ENCODE peak calls at places on chromosomes 12 and 14, in six cellular contexts. Q is pancreas, L is fibroblast of lung, J is hepatocyte, O is body of pancreas, Z is H1. N is an unnamed sample. For H3K27me3, the result is how much of the 10 kb centered on the place peaks cover.

GRCh38 chr14:55303646-55304277 is 32.5 kb downstream of the FBXO34 start:
- DNase-seq in Q (no peak), L (no peak), J (no peak), O (no peak), Z (no peak), N (no peak)

GRCh38 chr12:97308576-97309198 is 153.9 kb upstream of the RMST start:
- DNase-seq in Q (no peak), L (peak), J (peak), O (no peak), Z (no peak), N (no peak)

GRCh38 chr14:80116157-80116556 is 95.1 kb downstream of the DIO2 start:
- DNase-seq in Q (no peak), L (no peak), J (no peak), O (no peak), Z (no peak), N (no peak)

GRCh38 chr12:31369712-31370521 is 44.0 kb upstream of the SINHCAF start:
- DNase-seq in Q (no peak), L (peak), J (peak), O (peak), Z (no peak), N (no peak)

GRCh38 chr12:62983594-62983993 is 48.6 kb upstream of the PPM1H start:
- DNase-seq in Q (no peak), L (no peak), J (no peak), O (no peak), Z (no peak), N (no peak)

GRCh38 chr14:39368261-39368959 is 63.8 kb downstream of the FBXO33 start:
- DNase-seq in Q (no peak), L (peak), J (peak), O (peak), Z (peak), N (no peak)

GRCh38 chr12:93860659-93861373 is 183.6 kb downstream of the CRADD start:
- DNase-seq in Q (no peak), L (peak), J (no peak), O (no peak), Z (no peak), N (no peak)

GRCh38 chr14:102525213-102526143 is 15.9 kb upstream of the ANKRD9 start:
- DNase-seq in Q (no peak), L (peak), J (peak), O (no peak), Z (no peak), N (no peak)

GRCh38 chr12:81329088-81329487 is 251.2 kb downstream of the ACSS3 start:
- DNase-seq in Q (no peak), L (peak), J (peak), O (no peak), Z (peak), N (no peak)

GRCh38 chr12:67302162-67302561 is 33.0 kb downstream of the CAND1 start:
- DNase-seq in Q (no peak), L (no peak), J (no peak), O (no peak), Z (no peak), N (no peak)

GRCh38 chr14:38404100-38404541 is 148.2 kb upstream of the CLEC14A start:
- DNase-seq in Q (no peak), L (peak), J (no peak), O (no peak), Z (no peak), N (no peak)

GRCh38 chr14:75554482-75554881 is 23.9 kb upstream of the FLVCR2 start:
- DNase-seq in Q (no peak), L (peak), J (peak), O (no peak), Z (no peak), N (peak)

GRCh38 chr12:72448089-72448488 is 175.9 kb downstream of the TRHDE start:
- DNase-seq in Q (no peak), L (no peak), J (no peak), O (no peak), Z (no peak), N (no peak)

GRCh38 chr14:59358105-59358504 is 107.1 kb downstream of the GPR135 start:
- DNase-seq in Q (no peak), L (peak), J (peak), O (no peak), Z (no peak), N (peak)

GRCh38 chr14:65069874-65070709 is 32.2 kb downstream of the MAX start:
- DNase-seq in Q (peak), L (no peak), J (peak), O (peak), Z (no peak), N (peak)

GRCh38 chr14:102668291-102668873 is 75.9 kb downstream of the RCOR1 start:
- DNase-seq in Q (no peak), L (no peak), J (no peak), O (no peak), Z (no peak), N (no peak)

GRCh38 chr14:89504602-89505320 is 87.7 kb upstream of the FOXN3 start:
- DNase-seq in Q (no peak), L (peak), J (no peak), O (no peak), Z (peak), N (no peak)

DNA sequence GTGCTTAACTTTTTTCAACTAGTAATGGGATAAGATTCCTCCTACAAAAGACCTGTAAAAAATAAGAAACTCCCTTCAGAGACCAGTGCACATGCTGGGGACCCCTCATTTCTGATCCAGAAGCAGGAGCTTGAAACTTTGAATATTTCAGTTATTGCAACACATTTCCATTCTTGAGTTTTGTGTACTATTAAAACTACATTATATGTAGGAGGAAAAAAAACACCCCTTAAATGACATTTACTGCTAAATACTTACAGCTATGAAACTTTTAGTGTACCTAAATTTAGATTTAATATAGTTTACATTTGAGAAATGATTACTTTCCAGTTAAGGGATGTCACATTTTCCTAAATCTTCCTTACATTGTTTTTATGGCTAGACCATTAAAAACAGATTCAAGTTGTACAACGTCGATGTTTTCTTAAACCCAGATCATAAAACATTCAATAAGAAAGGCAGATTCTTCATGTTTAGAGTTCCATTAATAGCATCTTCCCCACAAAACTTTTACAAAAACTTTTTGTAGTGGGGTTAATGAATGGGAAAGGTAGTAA is 4.1 kb downstream of the LRIG3 start:
- DNase-seq in Q (no peak), L (no peak), J (no peak), O (no peak), Z (no peak), N (no peak)
- H3K4me3 ChIP-seq in Q (peak), L (no peak), J (peak), O (no peak), Z (no peak), N (peak)

GRCh38 chr14:36579001-36579555 is 3.3 kb downstream of the NKX2-8 start:
- DNase-seq in Q (no peak), L (no peak), J (no peak), O (no peak), Z (no peak), N (no peak)
- H3K27me3 ChIP-seq in Q (under half), L (under half), J (half or more), O (under half), Z (half or more), N (half or more)

GRCh38 chr12:89476232-89476631 is 48.4 kb downstream of the GALNT4 start:
- DNase-seq in Q (no peak), L (no peak), J (no peak), O (no peak), Z (no peak), N (no peak)
- TF ChIP-seq CTCF in Q (no peak), L (no peak), J (no peak), O (no peak), Z (no peak), N (no peak)

GRCh38 chr12:52950553-52950952 is 1.6 kb downstream of the KRT18 start:
- DNase-seq in Q (no peak), L (no peak), J (no peak), O (no peak), Z (no peak), N (no peak)
- H3K4me3 ChIP-seq in Q (peak), L (no peak), J (peak), O (no peak), Z (peak), N (peak)

DNA sequence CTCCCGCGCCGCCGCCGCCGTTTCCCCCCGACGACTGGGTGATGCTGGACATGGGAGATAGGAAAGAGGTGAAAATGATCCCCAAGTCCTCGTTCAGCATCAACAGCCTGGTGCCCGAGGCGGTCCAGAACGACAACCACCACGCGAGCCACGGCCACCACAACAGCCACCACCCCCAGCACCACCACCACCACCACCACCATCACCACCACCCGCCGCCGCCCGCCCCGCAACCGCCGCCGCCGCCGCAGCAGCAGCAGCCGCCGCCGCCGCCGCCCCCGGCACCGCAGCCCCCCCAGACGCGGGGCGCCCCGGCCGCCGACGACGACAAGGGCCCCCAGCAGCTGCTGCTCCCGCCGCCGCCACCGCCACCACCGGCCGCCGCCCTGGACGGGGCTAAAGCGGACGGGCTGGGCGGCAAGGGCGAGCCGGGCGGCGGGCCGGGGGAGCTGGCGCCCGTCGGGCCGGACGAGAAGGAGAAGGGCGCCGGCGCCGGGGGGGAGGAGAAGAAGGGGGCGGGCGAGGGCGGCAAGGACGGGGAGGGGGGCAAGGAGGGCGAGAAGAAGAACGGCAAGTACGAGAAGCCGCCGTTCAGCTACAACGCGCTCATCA is 758 bp downstream of the FOXG1 start:
- DNase-seq in Q (no peak), L (no peak), J (no peak), O (no peak), Z (peak), N (peak)
- H3K27me3 ChIP-seq in Q (under half), L (half or more), J (half or more), O (under half), Z (half or more), N (half or more)

GRCh38 chr12:319116-319515 is 56.5 kb upstream of the SLC6A13 start:
- DNase-seq in Q (no peak), L (peak), J (no peak), O (no peak), Z (no peak), N (no peak)

GRCh38 chr12:325886-326285 is 63.2 kb downstream of the KDM5A start:
- DNase-seq in Q (no peak), L (no peak), J (no peak), O (no peak), Z (no peak), N (no peak)

GRCh38 chr12:323507-323906 is 60.9 kb upstream of the SLC6A13 start:
- DNase-seq in Q (no peak), L (no peak), J (no peak), O (no peak), Z (no peak), N (no peak)

GRCh38 chr12:321606-322326 is 59.1 kb upstream of the SLC6A13 start:
- DNase-seq in Q (no peak), L (no peak), J (peak), O (peak), Z (no peak), N (no peak)
- TF ChIP-seq CTCF in Q (no peak), L (no peak), J (peak), O (no peak), Z (no peak), N (no peak)

DNA sequence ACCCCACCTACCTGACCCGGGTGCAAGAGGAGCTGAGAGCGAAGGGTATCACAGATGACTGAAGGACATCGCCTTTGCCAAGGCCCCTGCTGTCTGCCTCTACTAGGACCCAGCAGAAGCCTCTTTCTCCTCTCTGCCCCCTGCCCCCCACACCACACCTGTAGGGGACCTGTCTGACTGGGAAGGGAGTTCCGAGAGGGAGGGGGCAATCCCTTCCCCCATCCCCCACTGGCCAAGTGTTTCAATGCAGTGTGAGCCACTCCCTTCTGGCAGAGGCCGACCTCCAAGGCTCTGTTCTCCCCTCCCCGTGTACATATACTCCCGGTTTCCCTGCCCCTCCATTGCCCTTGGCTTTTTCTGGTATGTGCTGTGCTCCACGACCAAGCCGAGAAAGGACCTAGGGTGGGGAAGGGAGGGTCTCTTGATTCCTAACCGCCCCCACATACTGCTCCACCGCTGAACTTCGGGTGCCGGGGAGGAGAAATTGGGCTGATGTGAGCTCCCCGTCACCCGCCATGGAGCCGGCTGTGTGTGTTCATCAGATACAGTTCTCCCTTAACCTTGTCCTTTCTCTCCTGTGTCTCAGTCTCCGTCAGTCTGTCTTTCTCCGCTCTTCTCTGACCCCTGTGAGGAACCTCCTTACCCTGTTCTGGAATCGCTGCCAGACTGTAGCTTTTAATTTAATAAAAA is 2.0 kb upstream of the ARHGEF25 start:
- DNase-seq in Q (no peak), L (no peak), J (no peak), O (no peak), Z (peak), N (no peak)
- H3K4me3 ChIP-seq in Q (no peak), L (no peak), J (no peak), O (no peak), Z (peak), N (no peak)

N was measured in left lung.